ENCODE peak calls at places on chromosomes 3 and 15, in nine cellular contexts. C is heart right ventricle; D is activated CD8-positive, alpha-beta memory T cell treated with anti-CD3 and anti-CD28 coated beads, Interleukin-2, amount 50 U/mL, for 4 hours; L is stimulated activated CD4-positive, alpha-beta T cell treated with anti-CD3 and anti-CD28 coated beads, Interleukin-1b, Interleukin-23, amount 100 ng/mL, for 24 hours; V is neural crest cell; U is ELF-1; H is NCI-H1092; W is spleen; O is NCI-H1417 treated with DMSO at 0.1 percent for 48 hours. N is an unnamed sample.
A peak's percentile ranks its signal among the peaks of the same experiment; 100 is the strongest.

GRCh38 chr3:134666885-134667284 is 16.1 kb upstream of the KY start:
- DNase-seq in C (no peak), D (no peak), L (no peak), V (no peak), U (no peak), H (no peak), W (no peak), O (no peak), N (no peak)

GRCh38 chr3:125437631-125438435 is 62.7 kb upstream of the ZNF148 start:
- DNase-seq in C (peak; percentile 44), D (peak; percentile 68), L (peak; percentile 16), V (peak; percentile 65), U (peak; percentile 69), H (peak; percentile 1), W (peak; percentile 79), O (no peak), N (peak; percentile 31)

GRCh38 chr3:136142592-136142991 is 53.5 kb downstream of the MSL2 start:
- DNase-seq in C (no peak), D (no peak), L (no peak), V (no peak), U (no peak), H (no peak), W (no peak), O (no peak), N (no peak)

GRCh38 chr15:73183071-73183470 is 130.8 kb downstream of the NEO1 start:
- DNase-seq in C (no peak), D (no peak), L (no peak), V (no peak), U (no peak), H (no peak), W (no peak), O (no peak), N (no peak)

GRCh38 chr3:31893174-31893573 is 87.9 kb downstream of the OSBPL10 start:
- DNase-seq in C (no peak), D (no peak), L (no peak), V (no peak), U (no peak), H (no peak), W (no peak), O (no peak), N (no peak)

GRCh38 chr3:42497009-42497731 is 5.3 kb upstream of the VIPR1 start:
- DNase-seq in C (no peak), D (no peak), L (no peak), V (no peak), U (peak; percentile 90), H (no peak), W (peak; percentile 33), O (no peak), N (no peak)

GRCh38 chr15:100651253-100651652 is 48.9 kb downstream of the ASB7 start:
- DNase-seq in C (no peak), D (no peak), L (no peak), V (no peak), U (no peak), H (no peak), W (no peak), O (no peak), N (no peak)

GRCh38 chr3:37272743-37273142 is 98.4 kb upstream of the LRRFIP2 start:
- DNase-seq in C (no peak), D (no peak), L (no peak), V (no peak), U (no peak), H (no peak), W (no peak), O (no peak), N (no peak)

GRCh38 chr3:11146771-11147363 is 7.4 kb upstream of the HRH1 start:
- DNase-seq in C (no peak), D (no peak), L (no peak), V (no peak), U (no peak), H (no peak), W (no peak), O (no peak), N (no peak)

GRCh38 chr3:48681974-48682610 is 3.6 kb downstream of the NCKIPSD start:
- DNase-seq in C (no peak), D (no peak), L (no peak), V (no peak), U (no peak), H (no peak), W (peak; percentile 61), O (no peak), N (no peak)

GRCh38 chr3:134801204-134801958 is 6.3 kb downstream of the EPHB1 start:
- DNase-seq in C (no peak), D (no peak), L (no peak), V (no peak), U (no peak), H (no peak), W (no peak), O (no peak), N (no peak)

GRCh38 chr15:65069779-65070546 is 2.2 kb upstream of the RASL12 start:
- DNase-seq in C (peak; percentile 36), D (no peak), L (no peak), V (no peak), U (no peak), H (no peak), W (no peak), O (no peak), N (no peak)

GRCh38 chr3:13276438-13277129 is 143.5 kb downstream of the NUP210 start:
- DNase-seq in C (no peak), D (no peak), L (no peak), V (no peak), U (no peak), H (no peak), W (peak; percentile 71), O (no peak), N (no peak)

GRCh38 chr3:107453504-107453903 is 69.3 kb upstream of the BBX start:
- DNase-seq in C (no peak), D (no peak), L (no peak), V (no peak), U (no peak), H (no peak), W (no peak), O (no peak), N (no peak)

GRCh38 chr3:8253201-8253600 is 248.4 kb upstream of the LMCD1 start:
- DNase-seq in C (no peak), D (no peak), L (no peak), V (no peak), U (no peak), H (no peak), W (no peak), O (no peak), N (no peak)

GRCh38 chr3:117398166-117398954 is 688.8 kb downstream of the TUSC7 start:
- DNase-seq in C (no peak), D (no peak), L (no peak), V (peak; percentile 2), U (peak; percentile 43), H (peak; percentile 77), W (no peak), O (peak; percentile 92), N (no peak)

GRCh38 chr15:73345658-73346057 is 23.1 kb downstream of the HCN4 start:
- DNase-seq in C (no peak), D (no peak), L (no peak), V (no peak), U (no peak), H (peak; percentile 59), W (no peak), O (peak; percentile 95), N (no peak)

GRCh38 chr3:153503873-153504272 is 341.8 kb downstream of the RAP2B start:
- DNase-seq in C (no peak), D (no peak), L (no peak), V (no peak), U (no peak), H (no peak), W (no peak), O (no peak), N (no peak)

GRCh38 chr3:116001063-116001765 is 377.9 kb downstream of the GAP43 start:
- DNase-seq in C (no peak), D (no peak), L (no peak), V (no peak), U (no peak), H (no peak), W (no peak), O (no peak), N (no peak)

GRCh38 chr3:28039829-28040228 is 201.6 kb upstream of the CMC1 start:
- DNase-seq in C (no peak), D (no peak), L (no peak), V (no peak), U (no peak), H (no peak), W (no peak), O (no peak), N (no peak)

GRCh38 chr3:197511130-197511529 is 44.6 kb downstream of the BDH1 start:
- DNase-seq in C (no peak), D (no peak), L (no peak), V (no peak), U (no peak), H (no peak), W (no peak), O (no peak), N (no peak)

GRCh38 chr3:43144811-43145490 is 39.1 kb upstream of the POMGNT2 start:
- DNase-seq in C (no peak), D (no peak), L (no peak), V (no peak), U (no peak), H (no peak), W (no peak), O (no peak), N (no peak)

GRCh38 chr3:156536524-156537316 is 18.2 kb downstream of the SSR3 start:
- DNase-seq in C (no peak), D (no peak), L (no peak), V (no peak), U (no peak), H (no peak), W (no peak), O (no peak), N (no peak)

GRCh38 chr3:13686332-13686731 is 137.4 kb downstream of the FBLN2 start:
- DNase-seq in C (no peak), D (no peak), L (no peak), V (no peak), U (peak; percentile 11), H (no peak), W (no peak), O (no peak), N (no peak)

N was measured in ovary.